ENCODE peak calls at places on chromosomes 11 and 22, in six cellular contexts. One of them, this sample, is unnamed.

GRCh38 chr11:36196476-36197099 is 92.6 kb downstream of the COMMD9 start:
- DNase-seq in lower lobe of right lung: no peak
- DNase-seq in T follicular helper cell: no peak
- DNase-seq in iris pigment epithelial cell: peak
- DNase-seq in NAMALWA: no peak
- DNase-seq in GM12864: no peak
- DNase-seq in this sample: no peak

GRCh38 chr11:73493838-73494598 is 103.9 kb downstream of the FAM168A start:
- DNase-seq in lower lobe of right lung: no peak
- DNase-seq in T follicular helper cell: no peak
- DNase-seq in iris pigment epithelial cell: peak
- DNase-seq in NAMALWA: no peak
- DNase-seq in GM12864: no peak
- DNase-seq in this sample: no peak

GRCh38 chr11:1202776-1203504 is 19.9 kb upstream of the MUC5B start:
- DNase-seq in lower lobe of right lung: peak
- DNase-seq in T follicular helper cell: peak
- DNase-seq in iris pigment epithelial cell: peak
- DNase-seq in NAMALWA: peak
- DNase-seq in GM12864: no peak
- DNase-seq in this sample: peak

GRCh38 chr22:23380911-23381310 is 199.2 kb downstream of the IGLL1 start:
- DNase-seq in lower lobe of right lung: no peak
- DNase-seq in T follicular helper cell: no peak
- DNase-seq in iris pigment epithelial cell: no peak
- DNase-seq in NAMALWA: no peak
- DNase-seq in GM12864: no peak
- DNase-seq in this sample: no peak

GRCh38 chr22:20316844-20317401 is 2.9 kb downstream of the DGCR6L start:
- DNase-seq in lower lobe of right lung: no peak
- DNase-seq in T follicular helper cell: no peak
- DNase-seq in iris pigment epithelial cell: no peak
- DNase-seq in NAMALWA: no peak
- DNase-seq in GM12864: no peak
- DNase-seq in this sample: no peak

GRCh38 chr11:76602431-76602861 is 68.1 kb downstream of the LRRC32 start:
- DNase-seq in lower lobe of right lung: no peak
- DNase-seq in T follicular helper cell: no peak
- DNase-seq in iris pigment epithelial cell: no peak
- DNase-seq in NAMALWA: no peak
- DNase-seq in GM12864: no peak
- DNase-seq in this sample: peak

GRCh38 chr11:14500181-14500651 is 605 bp upstream of the COPB1 start:
- DNase-seq in lower lobe of right lung: peak
- DNase-seq in T follicular helper cell: peak
- DNase-seq in iris pigment epithelial cell: peak
- DNase-seq in NAMALWA: peak
- DNase-seq in GM12864: peak
- DNase-seq in this sample: peak

GRCh38 chr11:44030276-44030932 is 17.4 kb upstream of the ACCSL start:
- DNase-seq in lower lobe of right lung: no peak
- DNase-seq in T follicular helper cell: no peak
- DNase-seq in iris pigment epithelial cell: peak
- DNase-seq in NAMALWA: no peak
- DNase-seq in GM12864: no peak
- DNase-seq in this sample: no peak

GRCh38 chr11:118076754-118077281 is at the start of gene TMPRSS4:
- DNase-seq in lower lobe of right lung: peak
- DNase-seq in T follicular helper cell: no peak
- DNase-seq in iris pigment epithelial cell: no peak
- DNase-seq in NAMALWA: no peak
- DNase-seq in GM12864: no peak
- DNase-seq in this sample: no peak

GRCh38 chr11:70059971-70060370 is 18.1 kb upstream of the ANO1 start:
- DNase-seq in lower lobe of right lung: no peak
- DNase-seq in T follicular helper cell: no peak
- DNase-seq in iris pigment epithelial cell: no peak
- DNase-seq in NAMALWA: no peak
- DNase-seq in GM12864: no peak
- DNase-seq in this sample: no peak

GRCh38 chr22:40911772-40912171 is 39.4 kb upstream of the RBX1 start:
- DNase-seq in lower lobe of right lung: no peak
- DNase-seq in T follicular helper cell: no peak
- DNase-seq in iris pigment epithelial cell: peak
- DNase-seq in NAMALWA: no peak
- DNase-seq in GM12864: no peak
- DNase-seq in this sample: no peak